ENCODE peak calls at places on chromosome 20, in six cellular contexts. J is IMR-90; E is GM23338; T is spleen; P is heart right ventricle; L is CD8-positive, alpha-beta memory T cell. K is an unnamed sample.

GRCh38 chr20:63686492-63687321 is 9.7 kb upstream of the TNFRSF6B start:
- DNase-seq in J (peak; percentile 80), E (no peak), L (no peak), T (peak; percentile 90), P (peak; percentile 89), K (no peak)

GRCh38 chr20:14114049-14114448 is 118.7 kb downstream of the MACROD2 start:
- DNase-seq in E (peak; percentile 54), L (no peak), P (no peak), J (no peak), T (no peak), K (no peak)

GRCh38 chr20:20487811-20488210 is 119.9 kb downstream of the INSM1 start:
- DNase-seq in P (no peak), J (peak; percentile 38), L (no peak), E (no peak), T (no peak), K (no peak)

GRCh38 chr20:19992996-19993908 is 23.9 kb upstream of the NAA20 start:
- DNase-seq in J (peak; percentile 91), E (peak; percentile 30), T (no peak), L (no peak), P (peak; percentile 60), K (peak; percentile 95)

GRCh38 chr20:598133-598881 is 11.8 kb downstream of the TCF15 start:
- DNase-seq in E (no peak), L (no peak), T (no peak), J (no peak), P (no peak), K (peak; percentile 76)

GRCh38 chr20:22719250-22719649 is 134.9 kb upstream of the FOXA2 start:
- DNase-seq in E (peak; percentile 4), J (no peak), L (no peak), P (peak; percentile 54), T (no peak), K (no peak)

GRCh38 chr20:41456341-41456740 is 89.7 kb upstream of the EMILIN3 start:
- DNase-seq in E (no peak), P (no peak), J (peak; percentile 77), T (no peak), L (no peak), K (no peak)

GRCh38 chr20:46895906-46896242 is 1.2 kb downstream of the EYA2 start:
- DNase-seq in T (no peak), J (no peak), E (no peak), P (no peak), L (no peak), K (no peak)

GRCh38 chr20:19888269-19888669 is 128.9 kb upstream of the NAA20 start:
- DNase-seq in P (peak; percentile 20), L (no peak), E (no peak), J (no peak), T (no peak), K (peak; percentile 26)

GRCh38 chr20:12110711-12111110 is 193.0 kb downstream of the BTBD3 start:
- DNase-seq in E (no peak), L (no peak), P (no peak), T (no peak), J (no peak), K (no peak)

GRCh38 chr20:56793916-56794315 is 164.8 kb downstream of the TFAP2C start:
- DNase-seq in E (no peak), L (no peak), J (no peak), T (no peak), P (no peak), K (no peak)

GRCh38 chr20:59752101-59752586 is 147.8 kb downstream of the PHACTR3 start:
- DNase-seq in P (peak; percentile 59), J (no peak), L (no peak), E (no peak), T (peak; percentile 79), K (no peak)

GRCh38 chr20:910840-911770 is 5.0 kb downstream of the ANGPT4 start:
- DNase-seq in E (no peak), L (no peak), P (no peak), T (peak; percentile 35), J (peak; percentile 10), K (no peak)

GRCh38 chr20:61980647-61981583 is 84.8 kb downstream of the TAF4 start:
- DNase-seq in J (no peak), T (peak; percentile 76), E (peak; percentile 56), L (no peak), P (peak; percentile 28), K (peak; percentile 59)

GRCh38 chr20:47503685-47504084 is 2.0 kb downstream of the NCOA3 start:
- DNase-seq in P (no peak), L (no peak), T (no peak), J (no peak), E (no peak), K (no peak)

GRCh38 chr20:49297605-49298530 is 20.0 kb upstream of the ZNFX1 start:
- DNase-seq in L (peak; percentile 67), T (no peak), E (peak; percentile 20), P (no peak), J (no peak), K (no peak)

GRCh38 chr20:47758517-47759450 is 26.5 kb downstream of the SULF2 start:
- DNase-seq in T (no peak), E (no peak), J (no peak), P (no peak), L (no peak), K (no peak)

GRCh38 chr20:38725959-38726848 is 1.9 kb downstream of the SLC32A1 start:
- DNase-seq in P (peak; percentile 41), T (no peak), L (peak; percentile 68), E (peak; percentile 96), J (peak; percentile 11), K (peak; percentile 50)

GRCh38 chr20:23227274-23227673 is 123.3 kb upstream of the NXT1 start:
- DNase-seq in P (no peak), L (no peak), T (no peak), J (no peak), E (no peak), K (no peak)

GRCh38 chr20:62824476-62825287 is 7.8 kb downstream of the COL9A3 start:
- DNase-seq in T (no peak), J (no peak), E (peak; percentile 76), P (no peak), L (no peak), K (peak; percentile 89)

GRCh38 chr20:45695496-45695895 is 6.3 kb upstream of the WFDC13 start:
- DNase-seq in P (no peak), L (no peak), E (no peak), T (no peak), J (no peak), K (no peak)

GRCh38 chr20:64063389-64064144 is 569 bp downstream of the TCEA2 start:
- DNase-seq in E (peak; percentile 57), T (no peak), L (no peak), P (peak; percentile 59), J (no peak), K (peak; percentile 54)

GRCh38 chr20:311603-312002 is 13.7 kb upstream of the SOX12 start:
- DNase-seq in E (no peak), T (no peak), L (no peak), J (no peak), P (no peak), K (no peak)

GRCh38 chr20:24950836-24951525 is 1.9 kb downstream of the CST7 start:
- DNase-seq in P (no peak), T (peak; percentile 80), E (no peak), L (no peak), J (no peak), K (peak; percentile 24)

GRCh38 chr20:18767676-18768075 is 45.9 kb upstream of the SCP2D1 start:
- DNase-seq in P (no peak), L (no peak), E (no peak), J (no peak), T (no peak), K (no peak)

GRCh38 chr20:14777571-14777970 is 440.2 kb upstream of the FLRT3 start:
- DNase-seq in J (no peak), E (no peak), P (no peak), L (no peak), T (no peak), K (peak; percentile 30)

GRCh38 chr20:20781029-20781428 is 68.6 kb upstream of the RALGAPA2 start:
- DNase-seq in L (no peak), P (no peak), J (no peak), E (no peak), T (no peak), K (no peak)

GRCh38 chr20:444117-444516 is 18.2 kb downstream of the TBC1D20 start:
- DNase-seq in T (no peak), L (no peak), E (no peak), J (no peak), P (no peak), K (no peak)

GRCh38 chr20:10998476-10998875 is 324.7 kb upstream of the JAG1 start:
- DNase-seq in E (no peak), T (no peak), P (no peak), L (no peak), J (no peak), K (no peak)

GRCh38 chr20:63969851-63970713 is at the start of gene ZNF512B:
- DNase-seq in T (peak; percentile 82), J (peak; percentile 50), L (peak; percentile 71), E (peak; percentile 87), P (peak; percentile 71), K (peak; percentile 80)

GRCh38 chr20:35901678-35902544 is 52.4 kb downstream of the SCAND1 start:
- DNase-seq in J (peak; percentile 97), P (no peak), T (no peak), L (no peak), E (no peak), K (peak; percentile 53)
- H3K27ac ChIP-seq in J (peak overlapping the region; percentile 57), P (no peak overlapping the region), T (no peak overlapping the region), L (peak overlapping the region; percentile 19), E (no peak overlapping the region), K (no peak overlapping the region)

DNA sequence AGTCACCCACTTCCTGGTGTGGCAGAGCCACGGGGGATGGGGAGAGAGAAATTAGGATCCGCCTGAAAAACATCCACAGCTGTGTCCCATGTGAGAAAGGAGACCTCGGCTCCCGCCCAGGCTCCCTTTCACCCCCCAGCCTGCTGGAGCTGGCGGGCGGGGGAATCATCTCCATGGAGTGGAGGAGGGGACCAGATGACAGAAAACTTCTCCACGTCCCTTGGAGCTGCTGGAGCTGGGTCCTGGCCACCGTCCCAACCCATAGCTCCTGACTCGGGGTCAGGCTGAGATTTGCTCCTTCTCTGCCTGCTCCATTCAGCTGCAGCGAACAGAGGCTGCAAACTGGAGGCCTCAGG is 113.8 kb downstream of the CEBPB start:
- DNase-seq in T (peak; percentile 63), E (no peak), L (no peak), P (peak; percentile 83), J (peak; percentile 91), K (no peak)
- H3K27ac ChIP-seq in T (peak overlapping the region; percentile 72), E (no peak overlapping the region), L (no peak overlapping the region), P (peak overlapping the region; percentile 28), J (peak overlapping the region; percentile 91), K (no peak overlapping the region)

GRCh38 chr20:2124632-2125131 is 23.1 kb downstream of the STK35 start:
- DNase-seq in T (peak; percentile 53), L (no peak), P (peak; percentile 45), J (no peak), E (no peak), K (no peak)
- H3K27ac ChIP-seq in T (no peak overlapping the region), L (no peak overlapping the region), P (no peak overlapping the region), J (no peak overlapping the region), E (no peak overlapping the region), K (no peak overlapping the region)

GRCh38 chr20:3896302-3896701 is 7.1 kb downstream of the PANK2 start:
- DNase-seq in T (no peak), L (no peak), P (no peak), J (peak; percentile 43), E (no peak), K (no peak)
- H3K27ac ChIP-seq in T (no peak overlapping the region), L (no peak overlapping the region), P (no peak overlapping the region), J (no peak overlapping the region), E (no peak overlapping the region), K (no peak overlapping the region)

K was measured in SJCRH30.